ENCODE peak calls at places on chromosomes 1 and 21, in five cellular contexts. S, F, J, V and N are unnamed samples.
A peak's percentile ranks its signal among the peaks of the same experiment; 100 is the strongest.

GRCh38 chr1:245678866-245679411 is 524.2 kb downstream of the KIF26B start:
- DNase-seq in S (no peak), F (no peak), J (no peak), V (no peak), N (peak; percentile 9)

GRCh38 chr21:38330671-38331070 is 73.9 kb downstream of the KCNJ15 start:
- DNase-seq in J (no peak), S (no peak), F (no peak), V (no peak), N (no peak)

GRCh38 chr1:26754086-26754874 is 33.5 kb upstream of the PIGV start:
- DNase-seq in F (no peak), J (no peak), V (no peak), S (no peak), N (no peak)

GRCh38 chr1:61531725-61532124 is 193.2 kb downstream of the TM2D1 start:
- DNase-seq in V (no peak), S (no peak), F (no peak), J (no peak), N (no peak)

GRCh38 chr1:114641377-114641776 is 28.5 kb downstream of the DENND2C start:
- DNase-seq in S (no peak), V (no peak), J (no peak), F (no peak), N (no peak)

GRCh38 chr1:163035791-163036249 is 33.3 kb upstream of the RGS4 start:
- DNase-seq in V (no peak), S (no peak), J (no peak), F (no peak), N (no peak)

GRCh38 chr1:226420860-226421259 is 13.0 kb upstream of the PARP1 start:
- DNase-seq in S (no peak), J (no peak), V (no peak), F (no peak), N (no peak)

GRCh38 chr1:41416552-41417334 is 55.5 kb downstream of the FOXO6 start:
- DNase-seq in V (peak; percentile 79), J (peak; percentile 87), F (peak; percentile 76), S (no peak), N (peak; percentile 63)

GRCh38 chr1:202575906-202576653 is 134.2 kb downstream of the SYT2 start:
- DNase-seq in V (no peak), J (no peak), F (no peak), S (no peak), N (no peak)

GRCh38 chr1:27785763-27786162 is 12.7 kb downstream of the STX12 start:
- DNase-seq in F (no peak), J (no peak), V (no peak), S (no peak), N (peak; percentile 65)

GRCh38 chr1:108610073-108610472 is 50.2 kb downstream of the EEIG2 start:
- DNase-seq in J (no peak), S (no peak), V (no peak), F (no peak), N (no peak)

GRCh38 chr1:223515416-223515815 is 122.2 kb downstream of the CCDC185 start:
- DNase-seq in V (no peak), J (no peak), S (no peak), F (no peak), N (no peak)

GRCh38 chr1:174209347-174210187 is 50.2 kb downstream of the RABGAP1L start:
- DNase-seq in V (no peak), F (no peak), J (no peak), S (no peak), N (no peak)

GRCh38 chr1:54052470-54052933 is 502 bp downstream of the TMEM59 start:
- DNase-seq in J (no peak), F (peak; percentile 24), S (no peak), V (no peak), N (peak; percentile 32)

GRCh38 chr1:77541162-77541545 is 141.3 kb downstream of the ZZZ3 start:
- DNase-seq in J (no peak), F (no peak), S (no peak), V (no peak), N (no peak)

GRCh38 chr1:1059494-1060280 is 14.4 kb downstream of the RNF223 start:
- DNase-seq in J (peak; percentile 98), V (peak; percentile 91), S (peak; percentile 82), F (peak; percentile 69), N (peak; percentile 97)

GRCh38 chr1:220001095-220001501 is 45.2 kb downstream of the EPRS1 start:
- DNase-seq in F (no peak), J (no peak), V (no peak), S (no peak), N (no peak)

GRCh38 chr1:193767891-193768290 is 581.5 kb upstream of the B3GALT2 start:
- DNase-seq in J (no peak), V (no peak), F (no peak), S (no peak), N (no peak)

GRCh38 chr1:117605164-117605810 is 561 bp upstream of the TENT5C start:
- DNase-seq in F (peak; percentile 63), V (peak; percentile 74), S (no peak), J (no peak), N (peak; percentile 74)

GRCh38 chr21:29938968-29939858 is 583 bp downstream of the GRIK1 start:
- DNase-seq in S (no peak), F (no peak), J (peak; percentile 73), V (peak; percentile 59), N (no peak)

GRCh38 chr21:29943885-29944284 is 4.1 kb upstream of the GRIK1 start:
- DNase-seq in F (no peak), S (no peak), V (no peak), J (no peak), N (no peak)

GRCh38 chr21:29942033-29942432 is 2.2 kb upstream of the GRIK1 start:
- DNase-seq in S (no peak), F (no peak), V (no peak), J (no peak), N (no peak)

GRCh38 chr21:29939859-29940245 is at the start of gene GRIK1:
- DNase-seq in V (no peak), F (no peak), J (peak; percentile 70), S (no peak), N (no peak)

GRCh38 chr21:29940993-29941392 is 1.2 kb upstream of the GRIK1 start:
- DNase-seq in J (no peak), S (no peak), F (no peak), V (no peak), N (no peak)
- H3K27me3 ChIP-seq in J (peaks cover 44% of the 10 kb centered on the region), S (peaks cover 33% of the 10 kb centered on the region), F (no peaks in the 10 kb centered on the region), V (no peaks in the 10 kb centered on the region), N (peaks cover 54% of the 10 kb centered on the region)

GRCh38 chr1:207938016-207938415 is 27.1 kb upstream of the CD34 start:
- DNase-seq in S (no peak), F (no peak), J (no peak), V (no peak), N (peak; percentile 56)

GRCh38 chr1:207935166-207935583 is 24.2 kb upstream of the CD34 start:
- DNase-seq in S (no peak), F (no peak), V (no peak), J (no peak), N (no peak)

GRCh38 chr1:207937204-207937603 is 26.3 kb upstream of the CD34 start:
- DNase-seq in F (no peak), J (no peak), V (no peak), S (no peak), N (no peak)

DNA sequence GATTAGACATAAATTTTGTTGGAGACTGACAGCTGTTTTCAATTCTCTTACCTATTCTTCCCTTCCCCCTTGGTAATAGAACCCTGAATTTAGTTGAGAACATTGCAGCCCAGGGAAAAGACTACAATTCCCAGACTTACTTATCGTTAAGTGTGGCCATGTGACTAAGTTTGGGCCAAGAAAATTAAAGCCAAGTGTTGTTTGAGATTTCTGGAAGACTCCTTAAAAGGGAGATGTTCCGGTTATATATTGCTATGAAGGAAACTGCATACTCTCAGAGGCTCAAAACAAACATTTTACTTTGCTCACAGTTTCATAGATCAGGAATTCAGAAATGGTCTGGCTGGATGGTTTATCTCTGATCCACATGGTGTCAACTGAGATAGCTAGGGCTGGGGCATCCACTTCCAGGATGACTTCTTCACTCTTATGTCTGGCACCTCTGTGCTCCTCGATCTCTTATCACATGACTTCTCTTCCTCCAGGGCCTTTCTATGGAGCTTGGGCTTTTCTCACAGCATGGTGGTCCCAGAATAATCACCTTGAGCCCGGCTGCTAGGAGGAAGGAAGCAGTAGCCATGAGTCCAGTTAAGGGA is 22.4 kb upstream of the CD34 start:
- DNase-seq in J (no peak), S (no peak), V (no peak), F (no peak), N (no peak)
- TF ChIP-seq EP300 in J (no peak), S (no peak), V (no peak), F (no peak), N (no peak)

DNA sequence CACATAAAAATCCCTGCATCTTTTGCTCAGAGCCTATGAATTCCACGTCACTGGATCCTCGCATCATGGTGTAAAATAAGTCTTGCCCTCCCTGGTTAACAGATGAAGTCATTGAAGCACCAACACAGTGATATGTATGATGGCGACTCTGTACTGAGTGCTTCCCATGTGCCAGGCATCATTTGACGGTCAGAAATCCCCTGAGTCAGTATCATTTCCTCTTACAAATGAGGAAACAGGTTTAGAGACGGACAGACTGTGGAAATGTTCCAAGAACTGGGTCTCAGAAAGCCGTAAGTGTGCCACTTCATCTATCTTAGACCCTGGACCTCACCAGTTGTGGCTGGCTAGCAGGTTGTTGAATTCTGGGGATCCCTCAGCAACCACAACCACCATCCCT is 5.1 kb upstream of the OLFML2B start:
- DNase-seq in S (no peak), V (no peak), J (no peak), F (no peak), N (no peak)
- H3K27me3 ChIP-seq in S (no peaks in the 10 kb centered on the region), V (no peaks in the 10 kb centered on the region), J (peaks cover 16% of the 10 kb centered on the region), F (no peaks in the 10 kb centered on the region), N (peaks cover 5% of the 10 kb centered on the region)

GRCh38 chr1:234998174-234998741 is 130.4 kb downstream of the TOMM20 start:
- DNase-seq in J (no peak), F (no peak), S (no peak), V (peak; percentile 93), N (peak; percentile 63)
- TF ChIP-seq EP300 in J (no peak), F (no peak), S (peak; percentile 23), V (no peak), N (peak; percentile 53)